ENCODE peak calls at places on chromosomes 2 and 18, in four cellular contexts. J is stomach, X is cardiac muscle cell, N is neural progenitor cell. L is an unnamed sample.

GRCh38 chr18:46350598-46351172 is 246.5 kb downstream of the HAUS1 start:
- DNase-seq in N (no peak), J (no peak), X (no peak), L (no peak)

GRCh38 chr2:7930800-7931635 is 750.8 kb upstream of the ID2 start:
- DNase-seq in J (no peak), X (peak; percentile 83), N (no peak), L (peak; percentile 20)

GRCh38 chr2:96811916-96812315 is 4.2 kb upstream of the CNNM3 start:
- DNase-seq in X (peak; percentile 32), J (no peak), N (no peak), L (peak; percentile 18)

GRCh38 chr2:50957880-50958279 is 74.1 kb downstream of the NRXN1 start:
- DNase-seq in J (no peak), X (peak; percentile 54), N (no peak), L (peak; percentile 60)

GRCh38 chr2:99692785-99693184 is 203.0 kb upstream of the REV1 start:
- DNase-seq in N (no peak), J (no peak), X (no peak), L (no peak)

GRCh38 chr2:234861841-234862735 is 89.7 kb upstream of the SH3BP4 start:
- DNase-seq in J (no peak), N (no peak), X (peak; percentile 25), L (no peak)

GRCh38 chr2:8643996-8644356 is 37.9 kb upstream of the ID2 start:
- DNase-seq in N (no peak), J (no peak), X (no peak), L (no peak)

GRCh38 chr2:119873350-119874013 is 113.8 kb downstream of the PTPN4 start:
- DNase-seq in N (no peak), X (no peak), J (no peak), L (no peak)

GRCh38 chr2:137467246-137467862 is 496.9 kb upstream of the HNMT start:
- DNase-seq in N (peak; percentile 61), X (peak; percentile 3), J (no peak), L (no peak)

GRCh38 chr18:33316146-33316587 is 124.4 kb downstream of the CCDC178 start:
- DNase-seq in X (no peak), J (no peak), N (peak; percentile 49), L (no peak)

GRCh38 chr18:56038258-56039030 is 450.5 kb upstream of the TCF4 start:
- DNase-seq in N (no peak), X (no peak), J (no peak), L (no peak)

GRCh38 chr2:65053199-65053598 is 3.0 kb upstream of the CEP68 start:
- DNase-seq in J (no peak), X (no peak), N (no peak), L (no peak)

GRCh38 chr2:195108182-195108581 is 548.8 kb upstream of the SLC39A10 start:
- DNase-seq in N (no peak), X (no peak), J (no peak), L (no peak)

GRCh38 chr2:120037995-120038541 is 25.2 kb downstream of the EPB41L5 start:
- DNase-seq in N (no peak), X (no peak), J (no peak), L (peak; percentile 17)

GRCh38 chr2:8441986-8442385 is 239.9 kb upstream of the ID2 start:
- DNase-seq in N (no peak), X (no peak), J (no peak), L (no peak)

GRCh38 chr2:190835303-190835930 is 45.2 kb upstream of the GLS start:
- DNase-seq in J (no peak), N (no peak), X (peak; percentile 91), L (peak; percentile 86)

GRCh38 chr2:227860116-227860724 is 11.2 kb upstream of the DAW1 start:
- DNase-seq in J (no peak), X (no peak), N (no peak), L (no peak)

GRCh38 chr2:181457121-181457740 is at the start of gene ITGA4:
- DNase-seq in J (peak; percentile 66), N (peak; percentile 91), X (peak; percentile 87), L (peak; percentile 79)

GRCh38 chr2:66700181-66700686 is 265.3 kb downstream of the MEIS1 start:
- DNase-seq in J (no peak), N (peak; percentile 33), X (no peak), L (no peak)

DNA sequence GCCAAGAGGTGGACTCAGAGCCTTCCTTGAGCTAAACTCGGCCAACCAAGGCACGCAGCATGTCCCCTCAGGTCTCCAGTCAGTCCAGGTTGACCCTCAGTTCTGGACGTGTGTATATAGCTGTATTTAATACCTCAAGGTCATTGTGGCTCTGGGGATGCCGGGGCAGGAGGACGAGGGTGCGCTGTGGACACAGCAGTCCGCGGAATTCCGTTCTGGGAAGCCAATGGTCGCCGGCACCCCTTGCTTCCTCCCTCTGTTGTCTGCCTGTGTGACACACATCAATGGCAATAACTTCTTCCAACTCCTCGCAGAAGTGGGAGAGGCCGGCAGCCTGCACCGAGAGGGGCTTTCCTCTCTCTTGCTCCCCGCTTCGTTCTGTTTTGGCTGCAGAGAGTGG is 27.7 kb downstream of the LBH start:
- DNase-seq in X (no peak), J (no peak), N (no peak), L (no peak)
- H3K27ac ChIP-seq in X (peak overlapping the region; percentile 40), J (no peak overlapping the region), N (no peak overlapping the region), L (no peak overlapping the region)

GRCh38 chr2:20675701-20676352 is 8.9 kb downstream of the GDF7 start:
- DNase-seq in N (peak; percentile 51), X (no peak), J (peak; percentile 65), L (no peak)
- H3K4me1 ChIP-seq in N (peaks cover 20% of the 10 kb centered on the region), X (no peaks in the 10 kb centered on the region), J (peaks cover 40% of the 10 kb centered on the region), L (peaks cover 7% of the 10 kb centered on the region)

DNA sequence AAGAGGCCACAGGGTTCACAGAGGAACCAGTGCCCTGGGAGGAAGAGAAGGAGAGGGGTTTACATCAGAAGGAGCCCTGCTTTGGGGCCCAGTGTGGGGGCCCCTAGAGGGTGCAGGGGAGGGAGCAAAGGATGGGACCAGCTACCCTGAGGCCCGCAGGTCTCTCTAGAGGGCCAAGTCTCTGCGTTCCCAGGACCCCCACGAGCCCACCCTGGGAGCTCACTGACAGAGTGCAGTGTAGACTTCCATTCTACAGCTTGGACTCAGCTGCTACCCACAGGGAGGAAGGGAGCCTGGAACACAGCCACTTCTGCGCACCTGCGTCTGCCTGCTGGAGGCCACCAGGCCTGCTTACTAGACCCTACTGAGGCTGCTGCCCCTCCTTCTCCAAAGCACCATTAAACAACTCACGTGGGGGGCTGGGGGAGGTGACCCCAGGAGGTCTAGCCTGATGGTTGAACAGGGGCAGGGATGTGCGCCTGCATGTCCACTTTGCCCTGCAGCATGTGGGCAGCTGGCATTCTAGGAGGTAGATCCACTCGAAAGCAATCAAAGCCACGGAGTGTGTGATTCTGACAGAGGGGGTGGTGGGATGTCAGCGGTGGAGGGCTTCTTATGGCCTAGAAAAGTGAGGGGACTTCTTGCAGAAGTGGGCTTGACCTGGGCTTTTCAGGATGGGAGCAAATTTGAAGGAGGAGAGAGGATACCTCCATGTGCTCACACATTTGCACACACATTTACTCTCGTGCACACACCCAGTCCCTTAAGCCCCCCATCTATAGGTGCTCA is 90.2 kb downstream of the ZFP36L2 start:
- DNase-seq in N (no peak), J (no peak), X (no peak), L (no peak)
- H3K27ac ChIP-seq in N (no peak overlapping the region), J (peak overlapping the region; percentile 70), X (no peak overlapping the region), L (no peak overlapping the region)

DNA sequence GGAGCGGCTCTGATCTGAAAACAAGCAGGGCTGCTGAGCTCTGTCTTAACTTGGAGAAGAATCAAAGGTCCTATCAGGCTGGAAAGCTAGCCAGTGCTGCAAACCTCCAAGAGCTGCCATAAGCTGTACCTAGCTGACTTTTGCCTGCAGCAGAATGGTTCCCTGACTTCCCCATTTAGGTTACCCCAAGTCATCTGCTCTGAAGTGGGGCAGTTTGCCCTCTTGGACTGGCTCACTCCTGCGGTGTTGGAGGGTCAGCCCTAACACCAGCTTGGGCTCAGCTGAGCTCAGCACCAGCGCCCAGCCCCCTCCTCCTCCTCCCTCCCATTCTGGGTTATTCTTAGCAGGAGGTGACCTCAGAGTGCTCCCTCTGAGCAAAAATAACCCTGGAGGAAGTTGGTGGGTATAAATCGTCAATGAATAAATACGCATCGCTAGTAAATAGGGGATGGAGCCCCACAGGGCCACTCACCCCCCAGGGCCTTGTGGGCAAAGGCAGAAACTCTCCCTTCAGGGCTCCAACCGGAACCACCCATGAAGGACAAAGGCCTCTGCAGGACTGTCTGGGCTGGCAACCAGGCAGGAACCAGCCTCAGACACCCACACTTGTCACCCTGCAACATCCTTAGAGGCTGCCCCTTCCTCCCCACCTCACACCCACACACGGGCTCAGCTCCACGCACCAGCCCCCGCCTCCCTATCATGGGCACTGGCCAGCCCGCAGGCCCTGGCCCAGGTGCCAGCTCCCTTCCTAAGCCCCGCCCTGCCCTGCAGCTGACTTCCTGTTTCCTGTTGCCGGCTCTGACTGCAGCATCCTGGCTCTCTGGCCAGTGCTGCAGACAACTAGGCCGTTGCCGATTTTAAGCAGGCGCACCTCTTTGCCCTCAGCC is 46.9 kb downstream of the DNMT3A start:
- DNase-seq in J (peak; percentile 80), N (no peak), X (peak; percentile 47), L (peak; percentile 37)
- H3K4me1 ChIP-seq in J (peaks cover 52% of the 10 kb centered on the region), N (peaks cover 19% of the 10 kb centered on the region), X (peaks cover 35% of the 10 kb centered on the region), L (peaks cover 11% of the 10 kb centered on the region)

GRCh38 chr2:174341301-174341994 is 6.7 kb downstream of the SP9 start:
- DNase-seq in J (peak; percentile 91), N (peak; percentile 91), X (peak; percentile 90), L (peak; percentile 70)

GRCh38 chr2:174339571-174339966 is 4.8 kb downstream of the SP9 start:
- DNase-seq in J (no peak), X (no peak), N (no peak), L (no peak)

GRCh38 chr2:174338626-174339570 is 4.1 kb downstream of the SP9 start:
- DNase-seq in X (no peak), N (peak; percentile 79), J (no peak), L (no peak)

GRCh38 chr2:174340400-174341300 is 5.9 kb downstream of the SP9 start:
- DNase-seq in J (no peak), X (no peak), N (peak; percentile 85), L (no peak)

GRCh38 chr2:174339971-174340399 is 5.2 kb downstream of the SP9 start:
- DNase-seq in X (no peak), N (peak; percentile 67), J (no peak), L (no peak)
- H3K27ac ChIP-seq in X (no peak overlapping the region), N (no peak overlapping the region), J (no peak overlapping the region), L (no peak overlapping the region)

GRCh38 chr2:193276069-193276468 is 1081.3 kb upstream of the TMEFF2 start:
- DNase-seq in X (no peak), J (no peak), N (peak; percentile 4), L (no peak)
- H3K4me1 ChIP-seq in X (no peaks in the 10 kb centered on the region), J (no peaks in the 10 kb centered on the region), N (no peaks in the 10 kb centered on the region), L (no peaks in the 10 kb centered on the region)